ENCODE peak calls at places on chromosome 11, in nine cellular contexts. C is MCF 10A, S is BJ, F is endothelial cell, W is BE2C, R is AG10803, E is right lobe of liver, O is OCI-LY7, D is fibroblast of the aortic adventitia. I is an unnamed sample.

GRCh38 chr11:91163619-91164451 is 941.0 kb upstream of the CHORDC1 start:
- DNase-seq in C (peak), S (no peak), F (no peak), W (peak), R (no peak), E (no peak), O (no peak), D (peak), I (no peak)

GRCh38 chr11:14974723-14975587 is 2.8 kb upstream of the CALCA start:
- DNase-seq in C (peak), S (no peak), F (peak), W (peak), R (peak), E (peak), O (peak), D (peak), I (peak)

GRCh38 chr11:65883058-65883761 is 3.6 kb downstream of the CTSW start:
- DNase-seq in C (no peak), S (no peak), F (no peak), W (no peak), R (no peak), E (no peak), O (no peak), D (no peak), I (no peak)

GRCh38 chr11:126914941-126915340 is 85.6 kb downstream of the KIRREL3 start:
- DNase-seq in C (no peak), S (peak), F (no peak), W (no peak), R (peak), E (no peak), O (no peak), D (peak), I (no peak)

GRCh38 chr11:117670924-117671323 is 126.1 kb downstream of the DSCAML1 start:
- DNase-seq in C (no peak), S (no peak), F (no peak), W (no peak), R (no peak), E (no peak), O (no peak), D (no peak), I (no peak)

GRCh38 chr11:100892886-100893285 is 205.8 kb downstream of the ARHGAP42 start:
- DNase-seq in C (no peak), S (no peak), F (no peak), W (no peak), R (no peak), E (no peak), O (no peak), D (no peak), I (no peak)

GRCh38 chr11:614583-615452 is 932 bp downstream of the IRF7 start:
- DNase-seq in C (peak), S (no peak), F (no peak), W (no peak), R (peak), E (peak), O (no peak), D (no peak), I (no peak)

GRCh38 chr11:70521475-70522260 is 123.3 kb downstream of the CTTN start:
- DNase-seq in C (no peak), S (no peak), F (no peak), W (peak), R (no peak), E (peak), O (no peak), D (no peak), I (peak)

GRCh38 chr11:128908391-128909246 is 17.5 kb downstream of the KCNJ5 start:
- DNase-seq in C (peak), S (peak), F (no peak), W (no peak), R (peak), E (no peak), O (no peak), D (peak), I (no peak)

GRCh38 chr11:33559567-33559966 is 141.1 kb downstream of the C11orf91 start:
- DNase-seq in C (no peak), S (no peak), F (no peak), W (no peak), R (no peak), E (no peak), O (no peak), D (no peak), I (no peak)

GRCh38 chr11:86446163-86446923 is 71.7 kb downstream of the CCDC81 start:
- DNase-seq in C (no peak), S (no peak), F (no peak), W (no peak), R (no peak), E (no peak), O (no peak), D (no peak), I (no peak)

GRCh38 chr11:77183421-77183984 is 55.5 kb downstream of the MYO7A start:
- DNase-seq in C (no peak), S (no peak), F (no peak), W (no peak), R (no peak), E (peak), O (no peak), D (no peak), I (no peak)

GRCh38 chr11:19073454-19074415 is 13.2 kb upstream of the MRGPRX2 start:
- DNase-seq in C (no peak), S (no peak), F (no peak), W (no peak), R (no peak), E (no peak), O (no peak), D (no peak), I (no peak)

GRCh38 chr11:7534030-7534378 is 20.2 kb downstream of the PPFIBP2 start:
- DNase-seq in C (no peak), S (no peak), F (no peak), W (no peak), R (no peak), E (no peak), O (no peak), D (no peak), I (no peak)

GRCh38 chr11:7538466-7539454 is 25.0 kb downstream of the PPFIBP2 start:
- DNase-seq in C (no peak), S (no peak), F (no peak), W (no peak), R (peak), E (no peak), O (no peak), D (no peak), I (no peak)

GRCh38 chr11:7537260-7537659 is 23.5 kb downstream of the PPFIBP2 start:
- DNase-seq in C (no peak), S (no peak), F (no peak), W (no peak), R (no peak), E (no peak), O (no peak), D (no peak), I (no peak)

GRCh38 chr11:7538023-7538422 is 24.2 kb downstream of the PPFIBP2 start:
- DNase-seq in C (no peak), S (no peak), F (no peak), W (no peak), R (peak), E (no peak), O (no peak), D (peak), I (no peak)

GRCh38 chr11:7536102-7536501 is 22.3 kb downstream of the PPFIBP2 start:
- DNase-seq in C (no peak), S (no peak), F (peak), W (peak), R (no peak), E (no peak), O (no peak), D (no peak), I (peak)
- TF ChIP-seq CTCF in C (no peak), S (no peak), F (no peak), W (peak), R (peak), E (no peak), O (peak), D (no peak), I (peak)

GRCh38 chr11:78830277-78830676 is 255.6 kb upstream of the NARS2 start:
- DNase-seq in C (no peak), S (no peak), F (no peak), W (no peak), R (no peak), E (no peak), O (no peak), D (no peak), I (peak)

GRCh38 chr11:78833237-78833636 is 258.6 kb upstream of the NARS2 start:
- DNase-seq in C (no peak), S (no peak), F (no peak), W (no peak), R (no peak), E (no peak), O (no peak), D (no peak), I (no peak)

GRCh38 chr11:78834886-78835285 is 260.2 kb upstream of the NARS2 start:
- DNase-seq in C (no peak), S (no peak), F (no peak), W (no peak), R (no peak), E (no peak), O (no peak), D (no peak), I (no peak)

GRCh38 chr11:78831571-78831970 is 256.9 kb upstream of the NARS2 start:
- DNase-seq in C (no peak), S (no peak), F (no peak), W (no peak), R (no peak), E (no peak), O (no peak), D (no peak), I (no peak)

DNA sequence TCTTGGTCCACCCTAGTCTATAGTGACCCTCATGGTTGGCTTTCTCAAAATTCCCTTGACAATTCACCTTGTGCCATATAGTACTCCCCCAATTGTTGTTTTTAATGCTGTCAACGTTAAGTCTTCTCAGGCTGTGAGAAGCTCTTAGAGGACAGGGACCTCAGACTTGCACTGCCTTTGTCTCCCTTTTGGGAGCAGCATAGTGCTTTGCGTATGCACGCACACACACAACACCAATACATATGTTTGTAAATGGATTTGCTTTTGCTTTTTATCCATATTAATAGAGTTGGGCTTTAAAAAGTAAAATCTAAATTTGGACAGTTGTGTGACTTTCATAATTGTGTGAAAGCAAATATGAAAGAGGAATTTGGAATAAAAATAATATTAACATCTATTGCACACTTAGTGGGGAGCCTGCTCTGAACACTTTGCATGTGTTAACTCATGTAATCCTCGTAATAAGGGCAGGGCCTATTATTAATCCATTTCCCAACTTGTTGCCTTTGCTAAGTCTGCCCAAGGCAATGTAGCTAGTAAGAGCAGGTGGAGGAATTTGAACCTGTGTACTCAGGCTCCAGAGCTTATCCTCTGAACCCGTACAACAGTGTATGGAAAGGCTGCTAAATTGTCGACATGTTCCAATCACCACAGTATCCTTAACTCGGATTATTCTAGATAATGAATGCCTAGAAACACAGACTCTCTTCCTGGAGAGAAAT is 257.7 kb upstream of the NARS2 start:
- DNase-seq in C (peak), S (no peak), F (no peak), W (no peak), R (no peak), E (no peak), O (no peak), D (no peak), I (no peak)
- TF ChIP-seq CTCF in C (no peak), S (no peak), F (no peak), W (peak), R (peak), E (no peak), O (no peak), D (peak), I (no peak)

GRCh38 chr11:13834463-13834862 is 128.1 kb upstream of the SPON1 start:
- DNase-seq in C (no peak), S (no peak), F (peak), W (peak), R (no peak), E (no peak), O (peak), D (no peak), I (peak)
- TF ChIP-seq CTCF in C (peak), S (peak), F (peak), W (peak), R (peak), E (no peak), O (peak), D (peak), I (peak)

GRCh38 chr11:2313051-2313951 is 11.5 kb downstream of the TSPAN32 start:
- DNase-seq in C (no peak), S (no peak), F (no peak), W (no peak), R (no peak), E (peak), O (no peak), D (no peak), I (no peak)

GRCh38 chr11:2314136-2314524 is 12.3 kb downstream of the TSPAN32 start:
- DNase-seq in C (no peak), S (no peak), F (no peak), W (no peak), R (no peak), E (peak), O (no peak), D (no peak), I (no peak)

GRCh38 chr11:2311456-2312201 is 9.8 kb downstream of the TSPAN32 start:
- DNase-seq in C (no peak), S (no peak), F (no peak), W (no peak), R (no peak), E (peak), O (no peak), D (no peak), I (no peak)

GRCh38 chr11:2310786-2311455 is 9.1 kb downstream of the TSPAN32 start:
- DNase-seq in C (no peak), S (no peak), F (no peak), W (no peak), R (no peak), E (no peak), O (no peak), D (no peak), I (no peak)

DNA sequence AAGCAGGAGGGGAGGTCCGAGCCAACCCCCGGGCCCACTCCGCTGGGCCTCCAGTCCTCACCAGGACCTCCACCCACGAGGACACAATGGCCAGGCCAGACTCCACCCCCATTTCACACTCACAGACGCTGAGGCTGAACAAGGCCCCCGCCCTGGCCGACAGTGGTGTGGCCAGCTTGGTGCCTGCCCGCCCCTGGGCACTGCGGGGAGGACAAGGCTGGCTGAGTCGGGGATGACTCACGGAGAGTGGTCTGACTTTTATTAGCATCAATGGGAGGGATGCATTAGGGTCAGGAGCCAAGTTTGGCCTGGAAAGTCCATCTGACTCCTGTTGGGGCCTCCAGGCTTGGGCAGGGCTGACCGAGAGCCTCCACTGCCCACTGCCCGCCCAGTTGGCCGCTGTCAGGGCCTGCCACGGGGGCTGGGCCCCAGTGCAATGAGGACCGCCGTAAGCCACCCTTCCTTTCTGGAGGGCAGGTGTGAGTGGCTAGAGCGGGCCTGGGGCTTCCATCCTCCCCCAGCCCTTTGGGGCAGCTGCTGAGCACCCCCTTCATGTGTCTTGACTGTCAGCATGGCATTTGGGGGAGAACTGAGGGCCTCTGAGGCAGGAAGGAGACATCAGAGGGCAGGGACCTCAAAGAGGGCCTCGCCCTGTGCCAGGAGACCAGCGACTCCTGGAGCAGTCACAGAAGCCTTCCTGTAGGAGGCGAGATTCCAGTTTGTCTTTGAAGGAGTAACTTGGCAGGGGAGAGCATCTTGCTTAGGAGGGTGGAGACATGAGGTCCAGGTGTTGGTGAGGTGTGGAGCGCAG is 10.6 kb downstream of the TSPAN32 start:
- DNase-seq in C (peak), S (peak), F (no peak), W (no peak), R (peak), E (peak), O (no peak), D (peak), I (no peak)
- TF ChIP-seq CTCF in C (no peak), S (peak), F (no peak), W (no peak), R (no peak), E (no peak), O (no peak), D (no peak), I (no peak)

GRCh38 chr11:10514713-10515112 is 26.3 kb downstream of the RNF141 start:
- DNase-seq in C (no peak), S (no peak), F (no peak), W (no peak), R (peak), E (no peak), O (no peak), D (peak), I (no peak)

GRCh38 chr11:10515418-10515817 is 25.6 kb downstream of the RNF141 start:
- DNase-seq in C (no peak), S (no peak), F (no peak), W (no peak), R (no peak), E (no peak), O (no peak), D (no peak), I (no peak)

GRCh38 chr11:10511046-10511711 is 29.8 kb downstream of the RNF141 start:
- DNase-seq in C (no peak), S (no peak), F (no peak), W (no peak), R (no peak), E (no peak), O (no peak), D (no peak), I (no peak)

GRCh38 chr11:10518123-10518522 is 22.9 kb downstream of the RNF141 start:
- DNase-seq in C (no peak), S (no peak), F (no peak), W (no peak), R (no peak), E (no peak), O (no peak), D (no peak), I (no peak)

DNA sequence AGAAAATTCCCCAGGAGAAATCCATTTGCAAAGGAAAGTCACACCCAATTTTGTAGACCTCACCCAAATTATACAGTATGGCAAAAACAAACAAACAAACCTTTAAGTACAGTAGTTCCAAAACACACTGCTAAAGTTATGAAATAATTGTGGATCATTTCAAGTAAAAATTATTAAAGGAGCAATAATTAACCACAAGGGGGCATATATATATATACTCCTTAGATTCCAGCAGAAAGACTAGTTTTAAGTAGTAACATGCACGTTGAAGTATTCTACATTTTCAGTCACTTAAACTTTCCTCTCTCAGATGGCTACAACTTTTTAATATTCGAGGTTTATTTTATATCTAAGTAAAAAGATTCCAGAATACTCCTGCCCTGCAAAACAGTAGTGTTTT is 26.8 kb downstream of the RNF141 start:
- DNase-seq in C (peak), S (no peak), F (no peak), W (no peak), R (peak), E (no peak), O (peak), D (peak), I (no peak)
- TF ChIP-seq CTCF in C (peak), S (peak), F (peak), W (no peak), R (peak), E (peak), O (peak), D (peak), I (peak)

GRCh38 chr11:34869425-34869824 is 46.8 kb downstream of the APIP start:
- DNase-seq in C (peak), S (no peak), F (no peak), W (no peak), R (no peak), E (no peak), O (no peak), D (no peak), I (no peak)
- TF ChIP-seq CTCF in C (no peak), S (peak), F (peak), W (no peak), R (no peak), E (no peak), O (no peak), D (peak), I (peak)

I was measured in glutamatergic neuron.